ENCODE peak calls at places on chromosomes 13 and 19, in six cellular contexts. B, W, X, S, I and R are unnamed samples.

GRCh38 chr19:1122972-1123363 is 19.2 kb downstream of the GPX4 start:
- DNase-seq in X (no peak), W (no peak), B (no peak), S (no peak), I (no peak), R (peak)

GRCh38 chr13:52395704-52396103 is 10.3 kb downstream of the THSD1 start:
- DNase-seq in I (no peak), B (no peak), W (no peak), X (no peak), S (no peak), R (no peak)

GRCh38 chr13:92589955-92590354 is 636.7 kb upstream of the GPC6 start:
- DNase-seq in B (no peak), W (no peak), I (no peak), S (no peak), X (no peak), R (no peak)

GRCh38 chr19:5418676-5419075 is 36.5 kb upstream of the ZNRF4 start:
- DNase-seq in I (no peak), S (no peak), X (no peak), B (no peak), W (no peak), R (no peak)

GRCh38 chr13:76383671-76384461 is 502.3 kb downstream of the KCTD12 start:
- DNase-seq in I (no peak), B (no peak), W (peak), S (no peak), X (no peak), R (no peak)

GRCh38 chr19:42497492-42498226 is 30.6 kb downstream of the CEACAM1 start:
- DNase-seq in S (no peak), B (peak), X (no peak), W (no peak), I (no peak), R (no peak)

GRCh38 chr13:34040863-34041262 is 222.9 kb downstream of the RFC3 start:
- DNase-seq in I (no peak), X (no peak), B (no peak), S (no peak), W (no peak), R (no peak)

GRCh38 chr19:36821758-36822157 is 16.4 kb downstream of the ZNF790 start:
- DNase-seq in B (no peak), S (no peak), X (no peak), W (no peak), I (no peak), R (no peak)

GRCh38 chr13:49357694-49358093 is 86.2 kb downstream of the CAB39L start:
- DNase-seq in I (no peak), W (no peak), X (no peak), B (no peak), S (no peak), R (no peak)

GRCh38 chr13:109955598-109955997 is 169.2 kb upstream of the IRS2 start:
- DNase-seq in W (no peak), X (no peak), B (no peak), I (no peak), S (no peak), R (no peak)

GRCh38 chr13:27830010-27830409 is 37.7 kb downstream of the GSX1 start:
- DNase-seq in I (peak), B (peak), S (no peak), X (peak), W (no peak), R (peak)

GRCh38 chr19:13092608-13093260 is 9.9 kb downstream of the LYL1 start:
- DNase-seq in I (no peak), S (no peak), W (peak), X (no peak), B (no peak), R (no peak)

GRCh38 chr19:13095393-13095784 is 7.3 kb downstream of the LYL1 start:
- DNase-seq in W (no peak), I (no peak), X (no peak), S (no peak), B (no peak), R (peak)

GRCh38 chr19:13094771-13095392 is 7.8 kb downstream of the LYL1 start:
- DNase-seq in I (no peak), B (no peak), W (no peak), X (no peak), S (no peak), R (peak)

GRCh38 chr19:13093407-13094284 is 9.0 kb downstream of the LYL1 start:
- DNase-seq in S (peak), W (peak), X (peak), I (no peak), B (peak), R (peak)

GRCh38 chr19:13094285-13094595 is 8.4 kb downstream of the LYL1 start:
- DNase-seq in W (no peak), X (no peak), S (no peak), B (no peak), I (no peak), R (no peak)
- TF ChIP-seq CTCF in W (no peak), X (no peak), S (no peak), B (no peak), I (no peak), R (no peak)

DNA sequence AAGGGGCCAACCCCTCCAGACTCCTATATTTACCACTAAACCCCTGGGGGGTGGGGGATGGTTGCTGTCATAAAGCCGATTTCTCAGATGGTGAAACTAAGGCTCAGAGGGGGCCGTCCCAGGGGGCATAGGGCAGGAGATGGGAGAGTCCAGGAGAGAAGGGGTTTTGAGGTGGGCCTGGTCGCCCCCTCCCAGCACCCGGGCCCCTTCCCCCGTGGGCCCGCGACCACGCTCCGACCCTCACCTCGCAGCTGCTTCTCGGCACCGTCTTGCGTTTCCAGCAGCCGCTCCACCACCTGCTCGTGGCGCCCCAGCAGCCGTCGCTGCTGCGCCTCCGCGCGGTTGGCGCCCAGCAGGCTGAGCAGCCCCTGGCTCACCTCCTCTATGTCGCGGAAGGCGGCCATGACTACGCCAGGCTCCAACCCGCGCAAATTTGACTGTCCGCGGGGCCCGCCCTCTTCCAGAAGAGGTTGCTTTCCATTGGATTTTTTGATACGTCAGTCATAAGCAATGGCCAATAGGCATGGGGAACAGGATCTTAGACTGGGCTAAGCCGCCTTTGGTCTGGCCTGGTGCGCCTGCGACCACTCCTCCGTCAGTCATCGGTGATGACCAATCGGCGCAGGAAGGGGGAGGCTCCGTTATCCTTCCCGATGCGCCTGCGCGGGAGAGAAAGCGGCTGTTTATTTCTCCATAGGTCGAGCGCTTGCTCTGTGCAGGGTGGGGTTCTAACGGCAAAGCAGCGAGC is at the start of gene SPC24:
- DNase-seq in W (peak), I (peak), S (peak), X (peak), B (peak), R (peak)
- TF ChIP-seq CTCF in W (no peak), I (no peak), S (no peak), X (no peak), B (no peak), R (no peak)

DNA sequence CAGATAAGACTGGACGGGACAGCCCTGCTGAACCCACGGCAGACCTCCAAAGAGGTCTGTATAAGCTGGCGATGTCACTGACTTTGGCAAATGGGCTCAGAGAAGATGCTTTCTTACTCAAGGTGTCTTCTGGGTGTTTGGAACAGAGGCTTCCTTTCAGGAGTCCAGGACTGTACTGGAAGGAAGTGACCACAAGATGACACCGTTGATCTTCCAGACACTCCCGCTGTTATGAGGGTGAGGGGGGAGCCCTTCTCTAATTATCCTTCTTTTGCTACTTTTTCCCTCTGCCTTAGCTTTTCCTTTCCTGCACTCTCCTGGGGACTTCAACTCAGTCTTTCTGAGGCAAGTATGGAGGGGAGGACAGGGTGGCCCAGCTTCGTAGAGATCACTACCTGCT is 65.2 kb upstream of the ZNF599 start:
- DNase-seq in X (no peak), S (no peak), B (no peak), W (no peak), I (no peak), R (no peak)
- TF ChIP-seq CTCF in X (no peak), S (no peak), B (no peak), W (no peak), I (no peak), R (no peak)

DNA sequence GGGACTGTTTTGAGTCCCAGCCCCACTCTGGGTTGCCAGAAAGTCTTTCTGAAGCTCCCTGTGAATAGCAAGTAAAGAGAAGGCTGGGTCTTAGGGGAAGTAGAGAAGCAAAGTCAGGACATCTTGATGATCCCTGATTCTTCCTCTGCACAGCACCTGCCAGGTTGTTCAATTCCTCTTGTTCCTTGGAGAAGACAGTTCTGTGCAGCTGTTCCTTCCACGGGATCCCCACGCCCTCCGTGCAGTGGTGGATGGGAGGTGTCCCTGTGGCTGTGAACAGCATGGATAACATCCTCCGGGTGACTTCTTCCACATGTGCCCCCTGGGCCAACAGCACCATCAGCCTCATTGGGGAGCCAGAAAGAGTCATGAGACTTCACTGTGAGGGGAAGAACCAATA is 29.1 kb upstream of the IGLON5 start:
- DNase-seq in W (no peak), B (no peak), I (no peak), X (no peak), S (no peak), R (no peak)
- TF ChIP-seq CTCF in W (no peak), B (no peak), I (no peak), X (no peak), S (no peak), R (no peak)

GRCh38 chr19:7211191-7211988 is 82.8 kb downstream of the INSR start:
- DNase-seq in B (peak), X (peak), W (no peak), S (no peak), I (no peak), R (no peak)

GRCh38 chr19:7216373-7216902 is 77.8 kb downstream of the INSR start:
- DNase-seq in B (no peak), I (no peak), S (no peak), X (no peak), W (no peak), R (peak)

GRCh38 chr19:7215176-7215575 is 79.0 kb downstream of the INSR start:
- DNase-seq in X (no peak), I (no peak), B (no peak), W (no peak), S (no peak), R (no peak)

GRCh38 chr19:7213628-7214328 is 80.4 kb downstream of the INSR start:
- DNase-seq in X (no peak), B (no peak), S (no peak), W (no peak), I (no peak), R (peak)

DNA sequence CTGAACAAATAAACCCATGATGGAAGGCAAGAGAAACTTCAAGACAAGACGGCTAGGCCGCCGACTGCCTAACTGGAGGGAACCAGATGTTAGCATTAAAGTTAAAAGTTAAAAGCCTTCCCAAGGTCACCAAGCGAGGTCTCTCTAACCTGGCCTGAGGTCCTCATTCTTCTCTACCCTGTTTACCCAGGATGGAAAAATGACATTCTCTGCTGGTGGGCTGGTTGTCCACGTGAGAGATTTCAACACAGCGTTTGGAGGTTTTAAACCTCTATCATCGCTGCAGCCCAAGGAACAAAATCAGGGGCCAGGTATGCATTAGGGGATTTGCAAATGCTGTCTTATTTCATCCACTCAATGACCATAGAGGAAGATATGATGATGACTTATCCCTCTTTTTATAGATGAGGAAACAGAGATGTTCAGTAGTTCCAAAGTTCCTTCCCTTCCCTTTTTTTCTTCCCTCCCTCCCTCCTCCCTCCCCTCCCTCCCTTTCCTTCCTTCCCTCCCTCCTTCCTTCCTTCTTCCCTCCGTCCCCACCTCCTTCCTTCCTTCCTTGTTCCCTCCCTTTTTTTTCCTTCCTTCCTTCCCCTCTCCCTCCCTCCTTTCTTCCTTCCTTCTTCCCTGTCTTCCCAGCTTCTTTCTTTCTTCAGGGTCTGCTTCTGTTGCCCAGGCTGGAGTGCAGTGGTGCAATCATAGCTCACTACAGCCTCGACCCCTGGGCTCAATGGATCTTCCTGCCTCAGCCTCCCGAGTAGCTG is 79.7 kb downstream of the INSR start:
- DNase-seq in S (no peak), I (no peak), W (no peak), X (no peak), B (no peak), R (no peak)
- TF ChIP-seq CTCF in S (no peak), I (no peak), W (no peak), X (no peak), B (no peak), R (no peak)

GRCh38 chr19:9645466-9645865 is 24.4 kb upstream of the ZNF561 start:
- DNase-seq in S (no peak), I (no peak), W (no peak), B (no peak), X (no peak), R (no peak)

GRCh38 chr19:9644472-9644871 is 23.4 kb upstream of the ZNF561 start:
- DNase-seq in S (no peak), B (no peak), W (no peak), I (no peak), X (no peak), R (no peak)

GRCh38 chr19:9650345-9650744 is 24.6 kb downstream of the ZNF562 start:
- DNase-seq in W (no peak), S (no peak), I (no peak), B (no peak), X (no peak), R (no peak)
- TF ChIP-seq CTCF in W (no peak), S (no peak), I (no peak), B (no peak), X (no peak), R (no peak)

DNA sequence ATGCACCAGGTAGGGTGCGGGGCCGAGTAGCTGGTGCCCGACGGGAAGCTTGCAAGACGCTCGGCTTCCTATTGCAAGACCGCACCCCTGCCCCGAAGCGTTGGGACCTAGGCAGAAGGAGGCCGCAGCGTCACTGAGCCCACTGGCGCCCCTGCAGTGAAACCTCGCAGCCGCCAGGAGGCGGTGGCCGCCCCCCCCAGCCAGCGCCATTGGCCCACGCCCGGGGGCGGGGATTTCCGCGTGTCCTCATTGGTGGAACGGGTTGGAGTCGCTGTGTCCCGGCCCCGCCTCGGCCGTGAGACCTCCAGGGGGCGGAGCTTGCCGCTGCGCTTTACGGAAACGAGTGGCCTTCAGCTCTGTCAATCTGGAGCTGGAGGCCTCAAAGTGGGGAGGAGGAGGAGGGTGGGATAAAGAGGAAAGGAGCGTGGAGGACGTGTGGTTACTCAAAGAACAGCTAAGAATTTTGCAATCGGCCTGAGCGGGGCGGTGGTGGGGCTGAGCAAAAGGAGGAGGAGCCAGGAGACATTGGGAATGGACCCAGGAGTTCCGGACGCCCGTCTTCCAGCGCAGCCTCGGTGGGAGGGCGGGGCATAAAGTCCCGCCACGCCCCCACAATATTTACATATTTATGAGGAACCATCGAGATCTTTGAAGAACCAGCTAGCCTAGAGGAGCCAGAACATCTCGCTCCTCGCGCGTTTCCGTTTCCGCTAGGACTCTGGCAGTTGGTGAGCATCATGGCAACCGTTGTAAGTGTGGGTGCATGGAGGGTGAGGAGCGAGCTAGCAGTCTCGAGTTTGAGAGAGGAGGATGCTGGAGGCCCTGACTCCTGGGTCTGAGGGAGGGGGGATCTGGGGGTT is at the start of the genes GYS1 and RUVBL2:
- DNase-seq in I (peak), B (peak), W (peak), S (peak), X (peak), R (peak)
- TF ChIP-seq CTCF in I (peak), B (peak), W (peak), S (peak), X (peak), R (peak)

GRCh38 chr13:37869756-37870488 is at the start of gene TRPC4:
- DNase-seq in I (peak), X (peak), W (peak), S (peak), B (peak), R (no peak)
- TF ChIP-seq CTCF in I (peak), X (peak), W (peak), S (peak), B (peak), R (no peak)